ENCODE peak calls at places on chromosomes 16 and 17, in four cellular contexts. Z, B, E and G are unnamed samples.
A peak's percentile ranks its signal among the peaks of the same experiment; 100 is the strongest.

GRCh38 chr17:80984749-80985148 is 6.9 kb upstream of the CHMP6 start:
- DNase-seq in Z (peak; percentile 11), B (peak; percentile 74), E (peak; percentile 97), G (no peak)

GRCh38 chr16:48542020-48542473 is 67.9 kb downstream of the N4BP1 start:
- DNase-seq in Z (peak; percentile 67), B (peak; percentile 47), E (no peak), G (no peak)

GRCh38 chr17:58760248-58760647 is 4.6 kb downstream of the PPM1E start:
- DNase-seq in Z (no peak), B (no peak), E (no peak), G (no peak)

GRCh38 chr17:45114117-45114932 is 18.0 kb downstream of the PLCD3 start:
- DNase-seq in Z (no peak), B (no peak), E (no peak), G (no peak)

GRCh38 chr17:3639981-3640596 is 3.5 kb downstream of the CTNS start:
- DNase-seq in Z (no peak), B (peak; percentile 22), E (peak; percentile 68), G (no peak)

GRCh38 chr17:56595831-56596740 is 2.6 kb downstream of the NOG start:
- DNase-seq in Z (no peak), B (peak; percentile 59), E (no peak), G (no peak)

GRCh38 chr17:76969598-76970172 is 101.5 kb downstream of the MGAT5B start:
- DNase-seq in Z (no peak), B (peak; percentile 51), E (peak; percentile 30), G (no peak)

GRCh38 chr16:88022076-88023042 is 71.1 kb downstream of the BANP start:
- DNase-seq in Z (no peak), B (peak; percentile 36), E (no peak), G (no peak)

GRCh38 chr17:3687949-3688614 is 7.9 kb downstream of the P2RX5 start:
- DNase-seq in Z (no peak), B (peak; percentile 47), E (no peak), G (no peak)

GRCh38 chr16:54987081-54987480 is 56.4 kb downstream of the IRX5 start:
- DNase-seq in Z (peak; percentile 66), B (peak; percentile 58), E (no peak), G (no peak)

GRCh38 chr17:64172510-64172909 is 42.6 kb upstream of the ERN1 start:
- DNase-seq in Z (no peak), B (no peak), E (no peak), G (no peak)

GRCh38 chr17:45361451-45361850 is 44.6 kb upstream of the MAP3K14 start:
- DNase-seq in Z (no peak), B (no peak), E (no peak), G (no peak)

GRCh38 chr16:69537706-69538080 is 28.1 kb upstream of the NFAT5 start:
- DNase-seq in Z (no peak), B (no peak), E (no peak), G (no peak)